ENCODE peak calls at places on chromosomes 5 and 9, in five cellular contexts. E, Z, B, J and H are unnamed samples. For H3K36me3, the result is how much of the 10 kb centered on the place peaks cover.

GRCh38 chr5:159441441-159441840 is 111.2 kb upstream of the IL12B start:
- DNase-seq in E (peak), Z (peak), B (peak), J (peak), H (no peak)

GRCh38 chr9:104860280-104860679 is 67.7 kb downstream of the ABCA1 start:
- DNase-seq in E (no peak), Z (no peak), B (no peak), J (no peak), H (peak)

GRCh38 chr9:77166193-77166592 is 11.1 kb upstream of the VPS13A start:
- DNase-seq in E (no peak), Z (no peak), B (peak), J (no peak), H (no peak)

GRCh38 chr5:116062352-116062751 is 22.5 kb upstream of the COMMD10 start:
- DNase-seq in E (no peak), Z (no peak), B (no peak), J (no peak), H (no peak)

GRCh38 chr5:2867373-2867933 is 116.0 kb upstream of the IRX2 start:
- DNase-seq in E (no peak), Z (no peak), B (no peak), J (peak), H (no peak)

GRCh38 chr5:174185506-174185905 is 140.0 kb downstream of the NSG2 start:
- DNase-seq in E (no peak), Z (no peak), B (no peak), J (no peak), H (no peak)

GRCh38 chr9:124802426-124802825 is 25.5 kb downstream of the OLFML2A start:
- DNase-seq in E (no peak), Z (no peak), B (no peak), J (no peak), H (no peak)

GRCh38 chr9:3262831-3263544 is 262.8 kb downstream of the RFX3 start:
- DNase-seq in E (no peak), Z (no peak), B (peak), J (no peak), H (no peak)

GRCh38 chr9:19138084-19138483 is 10.8 kb upstream of the PLIN2 start:
- DNase-seq in E (no peak), Z (peak), B (no peak), J (no peak), H (peak)

GRCh38 chr9:8268216-8268878 is 468.8 kb upstream of the DMAC1 start:
- DNase-seq in E (no peak), Z (no peak), B (no peak), J (no peak), H (no peak)

GRCh38 chr9:8268881-8269280 is 469.3 kb upstream of the DMAC1 start:
- DNase-seq in E (no peak), Z (no peak), B (no peak), J (no peak), H (no peak)

GRCh38 chr9:8266861-8267260 is 467.3 kb upstream of the DMAC1 start:
- DNase-seq in E (no peak), Z (no peak), B (no peak), J (no peak), H (no peak)

DNA sequence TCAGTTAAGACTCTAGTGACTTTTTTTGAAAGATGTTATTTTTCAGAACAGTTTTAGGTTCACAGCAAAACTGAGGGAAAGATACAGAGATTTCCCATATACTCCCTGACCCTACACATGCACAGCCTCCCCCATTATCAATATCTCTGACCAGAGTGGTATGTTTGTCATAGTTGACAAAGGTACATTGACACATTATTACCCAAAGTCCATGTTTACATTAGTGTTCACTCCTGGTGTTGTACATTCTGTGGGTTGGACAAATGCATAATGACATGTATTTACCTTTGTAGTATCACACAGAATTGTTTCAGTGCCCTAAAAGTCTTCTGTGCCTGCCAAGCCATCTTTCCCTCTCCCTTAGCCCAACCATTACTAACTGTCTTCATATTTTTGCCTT is 470.7 kb upstream of the DMAC1 start:
- DNase-seq in E (no peak), Z (no peak), B (no peak), J (no peak), H (no peak)
- H2AFZ ChIP-seq in E (no peak), Z (no peak), B (no peak), J (no peak), H (no peak)

GRCh38 chr5:135343417-135343816 is 55.6 kb downstream of the MACROH2A1 start:
- DNase-seq in E (no peak), Z (no peak), B (no peak), J (no peak), H (no peak)
- H3K36me3 ChIP-seq in E (under half), Z (half or more), B (under half), J (half or more), H (under half)

DNA sequence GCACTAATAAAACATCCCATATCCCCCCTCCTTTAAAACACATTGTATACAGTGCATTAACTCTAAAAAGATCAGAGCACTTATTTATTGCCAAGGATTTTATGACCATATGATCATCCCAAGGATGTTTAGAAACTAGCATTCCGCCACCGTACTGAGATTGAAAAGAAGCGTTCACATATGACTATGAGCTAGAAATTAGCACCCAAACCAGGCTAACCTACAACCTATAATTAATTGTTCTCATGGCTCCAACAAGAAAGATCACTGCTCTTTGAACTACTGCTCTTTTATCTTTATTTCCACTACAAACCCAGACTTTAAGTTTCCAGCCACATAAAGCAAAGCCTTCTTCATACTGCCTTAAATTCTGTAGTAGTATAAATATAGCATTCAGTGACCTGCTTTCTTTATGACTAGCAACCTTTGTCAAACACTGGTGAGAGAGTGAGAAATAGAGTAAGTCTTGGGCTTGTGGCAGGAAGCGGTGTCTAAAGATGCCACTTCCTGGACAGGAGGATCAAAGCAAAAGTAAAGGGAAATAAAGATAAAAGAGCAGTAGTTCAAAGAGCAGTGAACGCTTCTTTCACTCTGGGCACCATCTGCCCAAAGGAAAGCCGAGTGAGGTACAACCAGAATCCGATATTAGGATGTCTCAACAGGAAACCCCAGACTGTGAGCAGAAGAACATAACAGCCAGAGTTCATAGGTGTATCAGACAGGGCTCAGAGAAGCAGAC is 151.1 kb upstream of the ERCC6L2 start:
- DNase-seq in E (no peak), Z (peak), B (no peak), J (peak), H (no peak)
- H2AFZ ChIP-seq in E (no peak), Z (no peak), B (no peak), J (no peak), H (no peak)

GRCh38 chr9:111433082-111433481 is 51.1 kb downstream of the ECPAS start:
- DNase-seq in E (no peak), Z (no peak), B (no peak), J (no peak), H (no peak)
- H3K36me3 ChIP-seq in E (under half), Z (half or more), B (under half), J (under half), H (under half)

GRCh38 chr9:136789523-136789937 is 1.6 kb upstream of the TMEM141 start:
- DNase-seq in E (no peak), Z (no peak), B (no peak), J (no peak), H (no peak)
- H2AFZ ChIP-seq in E (peak), Z (no peak), B (no peak), J (no peak), H (no peak)

DNA sequence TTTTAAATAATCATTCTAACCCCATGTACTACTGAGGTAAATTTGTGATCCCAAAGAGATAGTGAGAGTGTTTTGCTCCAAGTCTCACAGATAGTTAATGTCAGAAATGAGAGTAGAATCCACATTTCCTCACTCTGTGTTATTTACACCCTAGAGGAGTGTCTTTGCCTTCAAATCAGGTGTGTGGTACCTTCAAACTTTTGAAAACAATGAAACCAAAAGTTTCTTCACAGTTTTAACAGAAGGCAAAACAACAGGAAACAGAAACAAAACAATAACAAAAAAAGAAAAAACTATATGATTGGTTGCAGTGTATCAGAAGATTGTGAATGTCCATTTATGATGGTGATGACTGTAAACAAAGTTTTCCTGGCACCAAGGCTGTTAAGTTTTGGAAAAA is 85.9 kb downstream of the ERBIN start:
- DNase-seq in E (no peak), Z (no peak), B (no peak), J (no peak), H (no peak)
- H3K36me3 ChIP-seq in E (under half), Z (half or more), B (under half), J (under half), H (under half)

GRCh38 chr5:73438048-73438896 is 10.3 kb downstream of the FOXD1 start:
- DNase-seq in E (no peak), Z (no peak), B (no peak), J (no peak), H (no peak)
- H2AFZ ChIP-seq in E (peak), Z (no peak), B (no peak), J (no peak), H (no peak)

DNA sequence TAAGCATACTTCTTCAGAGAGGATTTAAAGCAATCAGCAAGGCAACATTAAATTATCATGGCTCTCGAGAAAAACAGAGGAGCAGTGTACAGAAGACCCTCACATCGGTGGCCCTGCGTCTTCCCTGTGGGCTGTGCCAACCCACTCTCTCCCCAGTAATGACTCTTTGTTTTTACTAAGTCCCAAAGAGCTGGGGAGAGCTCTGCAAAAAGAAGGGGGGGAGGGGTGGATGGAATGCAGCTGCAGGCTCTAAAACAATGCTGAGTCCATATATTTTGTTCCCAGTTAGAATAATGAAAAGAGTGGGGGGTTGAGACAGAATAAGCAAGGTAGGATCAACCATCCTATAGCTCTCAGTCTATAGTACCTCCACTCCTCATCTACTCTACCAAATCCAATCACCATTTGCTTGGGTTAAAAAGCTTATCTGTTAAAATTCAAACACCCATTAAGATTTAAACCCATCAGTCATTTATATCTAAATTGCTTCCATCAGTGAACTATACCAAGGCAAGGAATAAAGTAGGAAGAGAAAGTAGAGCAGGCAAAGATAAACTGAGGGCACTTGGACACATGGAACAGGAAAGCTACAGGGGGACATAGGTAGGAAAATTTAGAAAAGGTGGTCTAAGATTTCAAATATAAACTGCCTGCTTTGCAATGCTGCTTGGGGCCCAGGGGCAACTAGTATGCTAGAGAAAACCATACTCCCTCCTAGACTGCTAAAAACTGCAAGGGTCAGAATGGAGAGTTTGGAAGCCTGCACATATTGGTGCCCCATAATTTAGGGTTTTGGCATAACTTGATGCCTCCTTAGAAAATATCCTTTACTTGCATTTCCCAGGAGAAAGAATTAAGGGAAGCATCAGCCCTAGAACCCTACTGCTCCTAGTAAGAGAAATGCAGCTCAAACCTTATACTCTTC is 20.6 kb downstream of the ELL2 start:
- DNase-seq in E (peak), Z (no peak), B (peak), J (peak), H (no peak)
- H3K36me3 ChIP-seq in E (under half), Z (under half), B (under half), J (under half), H (under half)